ENCODE peak calls at places on chromosomes 2 and 18, in six cellular contexts. J is SK-N-SH, Q is HL-60, C is K562, Z is GM12878, D is H1. H is an unnamed sample.

GRCh38 chr2:148282201-148282600 is 261.3 kb downstream of the MBD5 start:
- DNase-seq in J (no peak), Q (no peak), C (no peak), Z (no peak), D (no peak), H (no peak)

GRCh38 chr2:164690361-164690760 is 69.1 kb upstream of the GRB14 start:
- DNase-seq in J (peak; percentile 8), Q (no peak), C (no peak), Z (no peak), D (no peak), H (no peak)

GRCh38 chr2:58992062-58992736 is 751.1 kb upstream of the FANCL start:
- DNase-seq in J (no peak), Q (no peak), C (no peak), Z (no peak), D (no peak), H (peak; percentile 12)

GRCh38 chr2:213011505-213011904 is 139.9 kb downstream of the IKZF2 start:
- DNase-seq in J (no peak), Q (no peak), C (no peak), Z (no peak), D (no peak), H (no peak)

GRCh38 chr18:64017870-64018269 is 48.0 kb downstream of the SERPINB8 start:
- DNase-seq in J (no peak), Q (no peak), C (peak; percentile 15), Z (no peak), D (no peak), H (peak; percentile 23)

GRCh38 chr2:7625392-7626138 is 708.4 kb downstream of the RNF144A start:
- DNase-seq in J (no peak), Q (no peak), C (no peak), Z (peak; percentile 19), D (no peak), H (no peak)

GRCh38 chr2:188517549-188518255 is 226.0 kb downstream of the GULP1 start:
- DNase-seq in J (no peak), Q (no peak), C (no peak), Z (no peak), D (no peak), H (no peak)

GRCh38 chr2:231308631-231309414 is 86.7 kb upstream of the B3GNT7 start:
- DNase-seq in J (no peak), Q (no peak), C (no peak), Z (no peak), D (no peak), H (no peak)

GRCh38 chr2:29213871-29214341 is 98.7 kb downstream of the CLIP4 start:
- DNase-seq in J (no peak), Q (no peak), C (no peak), Z (no peak), D (no peak), H (no peak)

GRCh38 chr2:108809936-108810335 is 23.4 kb downstream of the CCDC138 start:
- DNase-seq in J (no peak), Q (no peak), C (no peak), Z (no peak), D (no peak), H (no peak)

GRCh38 chr18:49019446-49020045 is 68.8 kb upstream of the SMAD7 start:
- DNase-seq in J (no peak), Q (no peak), C (no peak), Z (peak; percentile 9), D (no peak), H (no peak)

GRCh38 chr18:8808001-8808400 is 102.6 kb downstream of the MTCL1 start:
- DNase-seq in J (peak; percentile 79), Q (no peak), C (no peak), Z (no peak), D (no peak), H (no peak)

GRCh38 chr2:173218331-173219056 is 136.2 kb upstream of the CDCA7 start:
- DNase-seq in J (no peak), Q (no peak), C (no peak), Z (no peak), D (no peak), H (peak; percentile 15)

GRCh38 chr2:23385748-23386421 is 906 bp downstream of the KLHL29 start:
- DNase-seq in J (peak; percentile 84), Q (no peak), C (no peak), Z (no peak), D (no peak), H (no peak)

GRCh38 chr2:232789067-232789466 is 12.7 kb upstream of the KCNJ13 start:
- DNase-seq in J (no peak), Q (no peak), C (no peak), Z (no peak), D (no peak), H (no peak)

GRCh38 chr2:177147093-177147694 is 65.4 kb upstream of the HNRNPA3 start:
- DNase-seq in J (peak; percentile 40), Q (no peak), C (peak; percentile 60), Z (peak; percentile 40), D (no peak), H (peak; percentile 55)

GRCh38 chr18:75228967-75229366 is 18.4 kb downstream of the TSHZ1 start:
- DNase-seq in J (no peak), Q (no peak), C (no peak), Z (no peak), D (no peak), H (no peak)

GRCh38 chr18:75227535-75227934 is 16.9 kb downstream of the TSHZ1 start:
- DNase-seq in J (no peak), Q (no peak), C (no peak), Z (no peak), D (no peak), H (no peak)

GRCh38 chr18:75223687-75224347 is 13.2 kb downstream of the TSHZ1 start:
- DNase-seq in J (no peak), Q (no peak), C (no peak), Z (no peak), D (no peak), H (peak; percentile 10)

GRCh38 chr18:75226956-75227316 is 16.3 kb downstream of the TSHZ1 start:
- DNase-seq in J (no peak), Q (no peak), C (no peak), Z (no peak), D (no peak), H (no peak)

DNA sequence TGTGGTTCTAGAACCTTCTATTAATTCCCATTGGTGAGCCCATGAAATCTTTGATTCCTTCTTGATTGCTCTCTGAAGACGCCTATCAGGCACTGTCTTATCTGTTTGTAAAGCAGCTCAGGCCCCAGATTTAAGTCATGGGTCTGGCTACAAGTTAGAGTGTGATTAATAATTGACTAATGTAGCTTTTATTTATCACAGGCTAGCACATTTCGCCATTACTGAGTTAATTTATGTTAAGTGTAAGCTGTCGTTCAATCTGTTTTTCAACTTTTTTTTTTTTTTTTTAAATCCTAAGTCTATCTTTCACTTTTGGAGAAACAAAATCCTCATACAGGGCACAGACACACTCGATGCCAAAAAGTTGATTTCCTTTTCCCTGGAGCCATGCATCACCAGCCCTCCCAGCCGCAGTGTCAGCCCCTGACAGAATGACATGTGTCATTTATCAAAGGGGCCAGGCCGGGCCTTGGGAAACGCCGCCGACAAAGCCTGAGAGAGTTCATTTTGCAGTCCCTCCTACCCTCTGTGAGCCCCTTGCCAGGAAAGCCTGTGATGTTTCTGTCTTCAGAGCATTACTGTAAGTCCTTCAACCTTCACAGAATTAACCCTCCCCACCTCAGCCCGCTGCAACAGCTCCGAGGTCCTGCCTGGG is 15.8 kb downstream of the TSHZ1 start:
- DNase-seq in J (no peak), Q (no peak), C (peak; percentile 43), Z (no peak), D (no peak), H (peak; percentile 16)
- TF ChIP-seq GABPA in J (no peak), Q (no peak), C (no peak), Z (no peak), D (no peak), H (no peak)

GRCh38 chr18:3889121-3889520 is 439.1 kb downstream of the TGIF1 start:
- DNase-seq in J (no peak), Q (no peak), C (no peak), Z (no peak), D (no peak), H (no peak)

GRCh38 chr18:3892141-3892540 is 442.2 kb downstream of the TGIF1 start:
- DNase-seq in J (no peak), Q (no peak), C (no peak), Z (no peak), D (no peak), H (no peak)

GRCh38 chr18:3886575-3887322 is 436.8 kb downstream of the TGIF1 start:
- DNase-seq in J (no peak), Q (no peak), C (no peak), Z (no peak), D (no peak), H (no peak)

GRCh38 chr18:3891245-3891644 is 441.3 kb downstream of the TGIF1 start:
- DNase-seq in J (no peak), Q (no peak), C (no peak), Z (no peak), D (no peak), H (no peak)

DNA sequence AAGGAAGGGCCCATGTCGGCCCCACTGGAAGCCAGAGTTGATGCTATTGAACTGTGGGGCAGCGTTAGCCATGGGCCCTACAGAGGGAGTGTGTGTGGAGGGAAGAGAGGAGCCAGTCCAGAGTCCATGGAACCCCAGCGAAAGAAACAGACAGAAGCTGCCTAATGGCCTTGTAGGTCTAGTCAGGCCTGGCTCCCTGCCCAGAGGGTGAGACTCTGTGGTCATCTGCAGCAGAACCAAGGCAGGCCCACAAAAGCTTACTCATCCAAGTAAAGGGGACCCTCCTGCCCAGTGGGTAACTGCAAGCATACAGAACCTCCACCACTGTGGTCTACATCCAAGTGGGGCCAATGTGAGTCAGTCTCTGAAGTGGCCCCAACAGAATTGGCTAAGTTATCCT is 439.8 kb downstream of the TGIF1 start:
- DNase-seq in J (no peak), Q (no peak), C (no peak), Z (no peak), D (no peak), H (peak; percentile 9)
- TF ChIP-seq GABPA in J (no peak), Q (no peak), C (no peak), Z (no peak), D (no peak), H (no peak)

DNA sequence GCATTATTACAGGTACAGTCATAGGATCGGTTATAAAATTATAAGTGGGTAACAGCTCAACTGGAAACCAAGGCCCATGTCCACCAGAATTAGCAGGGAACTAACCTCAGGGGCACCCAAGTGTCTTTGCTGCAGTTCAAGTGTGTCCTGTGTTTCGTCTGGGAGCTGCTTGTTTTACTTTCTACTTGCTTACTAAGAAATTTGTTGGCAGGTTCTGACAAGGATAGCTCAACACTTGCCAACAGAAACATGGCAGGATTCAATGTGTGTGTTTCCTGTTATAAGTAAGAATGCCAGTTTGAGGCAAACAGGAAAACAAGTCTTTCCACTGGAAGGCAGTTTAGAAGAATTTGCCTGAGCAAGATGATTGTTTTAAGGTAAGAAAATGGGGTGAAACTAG is 104.5 kb downstream of the EPHA4 start:
- DNase-seq in J (no peak), Q (no peak), C (no peak), Z (no peak), D (no peak), H (no peak)
- TF ChIP-seq GABPA in J (no peak), Q (no peak), C (no peak), Z (no peak), D (no peak), H (no peak)

DNA sequence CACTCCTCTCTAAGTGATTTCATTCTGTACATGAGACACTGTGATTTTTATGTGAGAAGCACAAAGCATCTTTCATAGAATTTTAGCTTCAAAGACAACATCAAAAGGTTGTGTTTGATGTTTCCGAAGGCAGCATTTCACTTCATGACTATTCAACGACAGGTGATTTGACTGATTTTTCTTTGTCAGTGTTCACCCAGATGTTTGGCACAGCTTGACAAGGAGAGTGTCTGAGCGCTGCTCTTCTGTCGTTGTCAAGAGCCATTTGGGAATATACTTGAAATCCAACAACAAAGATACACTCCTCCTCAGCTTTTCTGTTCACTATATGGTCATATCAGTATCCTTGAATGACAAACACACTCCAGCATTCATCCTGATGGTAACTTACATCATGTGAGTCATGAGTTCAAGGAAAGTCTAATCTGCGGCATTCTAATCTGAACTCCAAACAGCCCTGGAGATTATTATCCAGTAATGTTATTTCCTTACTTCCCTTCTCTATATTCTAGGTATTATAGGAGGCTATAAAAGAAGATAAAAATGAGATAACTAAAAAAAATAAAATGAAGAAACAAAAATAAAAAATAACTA is 45.9 kb upstream of the ST6GAL2 start:
- DNase-seq in J (no peak), Q (no peak), C (no peak), Z (no peak), D (no peak), H (no peak)
- TF ChIP-seq GABPA in J (no peak), Q (no peak), C (no peak), Z (no peak), D (no peak), H (no peak)